ENCODE peak calls at places on chromosome 22, in eight cellular contexts. J is left ventricle myocardium inferior; Y is Peyer's patch; E is effector memory CD4-positive, alpha-beta T cell; H is upper lobe of right lung; B is CD8-positive, alpha-beta T cell; M is PC-3; W is body of pancreas. C is an unnamed sample. For H3K4me1, the result is how much of the 10 kb centered on the place peaks cover.

GRCh38 chr22:20865331-20865730 is 6.5 kb downstream of the SNAP29 start:
- DNase-seq in J (no peak), Y (no peak), E (no peak), H (no peak), B (no peak), M (no peak), W (no peak), C (no peak)

GRCh38 chr22:48710410-48710809 is 1117.3 kb downstream of the BRD1 start:
- DNase-seq in J (peak), Y (no peak), E (no peak), H (peak), B (no peak), M (no peak), W (no peak), C (peak)

GRCh38 chr22:37604074-37604473 is 4.6 kb upstream of the GGA1 start:
- DNase-seq in J (no peak), Y (no peak), E (no peak), H (no peak), B (no peak), M (no peak), W (no peak), C (no peak)

GRCh38 chr22:49826603-49827306 is 918 bp downstream of the BRD1 start:
- DNase-seq in J (peak), Y (peak), E (no peak), H (peak), B (peak), M (no peak), W (peak), C (peak)

GRCh38 chr22:46090051-46090591 is 60.2 kb upstream of the PPARA start:
- DNase-seq in J (peak), Y (no peak), E (no peak), H (peak), B (no peak), M (no peak), W (peak), C (peak)

GRCh38 chr22:50031189-50032091 is 18.9 kb upstream of the IL17REL start:
- DNase-seq in J (no peak), Y (no peak), E (no peak), H (peak), B (no peak), M (no peak), W (no peak), C (no peak)

GRCh38 chr22:40121463-40121862 is 56.3 kb upstream of the TNRC6B start:
- DNase-seq in J (no peak), Y (no peak), E (no peak), H (no peak), B (peak), M (no peak), W (no peak), C (no peak)

GRCh38 chr22:23509571-23510302 is 70.4 kb downstream of the IGLL1 start:
- DNase-seq in J (no peak), Y (no peak), E (no peak), H (no peak), B (no peak), M (no peak), W (no peak), C (no peak)

GRCh38 chr22:22886546-22886945 is 1.1 kb upstream of the IGLL5 start:
- DNase-seq in J (no peak), Y (no peak), E (no peak), H (no peak), B (no peak), M (no peak), W (no peak), C (no peak)

GRCh38 chr22:29272624-29273023 is 4.6 kb downstream of the EWSR1 start:
- DNase-seq in J (no peak), Y (no peak), E (no peak), H (no peak), B (no peak), M (no peak), W (no peak), C (no peak)

GRCh38 chr22:29275819-29276565 is 7.9 kb downstream of the EWSR1 start:
- DNase-seq in J (no peak), Y (no peak), E (no peak), H (no peak), B (no peak), M (no peak), W (no peak), C (no peak)

GRCh38 chr22:29277927-29278326 is 9.9 kb downstream of the EWSR1 start:
- DNase-seq in J (no peak), Y (no peak), E (no peak), H (no peak), B (no peak), M (no peak), W (peak), C (no peak)

GRCh38 chr22:29270475-29271271 is 2.6 kb downstream of the EWSR1 start:
- DNase-seq in J (no peak), Y (no peak), E (no peak), H (no peak), B (no peak), M (peak), W (no peak), C (no peak)

DNA sequence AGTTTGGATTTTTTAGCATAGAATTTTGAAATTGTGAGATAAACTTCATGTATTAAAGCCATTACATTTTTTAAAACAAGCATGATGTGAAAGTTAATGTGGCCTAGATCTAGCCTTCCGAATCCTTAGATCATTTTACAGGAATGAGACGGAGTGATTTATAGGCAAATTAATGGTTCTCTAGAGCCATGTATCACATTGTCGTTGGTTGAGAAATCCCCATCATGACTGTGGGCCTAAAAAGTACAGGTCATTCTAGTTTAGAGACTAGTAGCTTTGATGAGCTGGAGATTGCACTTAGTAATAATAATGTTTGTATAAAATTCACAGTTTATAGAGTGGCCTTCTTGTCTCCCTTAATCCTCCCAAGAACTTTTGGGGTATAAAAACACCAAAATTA is 7.1 kb downstream of the EWSR1 start:
- DNase-seq in J (no peak), Y (no peak), E (no peak), H (no peak), B (no peak), M (no peak), W (no peak), C (no peak)
- H3K4me1 ChIP-seq in J (half or more), Y (under half), E (under half), H (half or more), B (half or more), M (under half), W (half or more), C (under half)

GRCh38 chr22:44753189-44754042 is 1.0 kb downstream of the ARHGAP8 start:
- DNase-seq in J (no peak), Y (no peak), E (no peak), H (no peak), B (no peak), M (peak), W (peak), C (no peak)
- H3K4me3 ChIP-seq in J (no peak), Y (no peak), E (no peak), H (peak), B (peak), M (peak), W (peak), C (no peak)

DNA sequence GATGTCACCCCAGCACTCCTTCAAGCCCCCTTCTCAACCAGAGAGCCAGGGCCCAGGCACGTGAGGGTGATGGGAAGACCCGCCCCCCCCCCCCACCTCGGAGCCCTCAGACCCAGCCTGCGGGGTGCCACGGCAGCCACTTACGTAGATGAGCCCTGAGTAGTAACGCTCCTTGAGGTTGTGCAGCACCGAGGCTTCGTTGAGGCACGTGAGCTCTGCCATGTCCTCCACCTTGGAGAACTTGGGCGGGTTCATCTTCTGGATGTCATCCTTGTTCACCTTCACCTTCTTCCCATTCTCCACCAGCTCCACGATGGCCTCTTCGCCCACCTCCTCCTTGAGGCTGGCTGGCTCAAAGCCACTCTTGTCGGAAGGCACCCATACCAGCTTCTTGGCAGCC is 39.0 kb downstream of the MYH9 start:
- DNase-seq in J (no peak), Y (no peak), E (no peak), H (no peak), B (peak), M (no peak), W (no peak), C (no peak)
- H3K4me1 ChIP-seq in J (half or more), Y (under half), E (half or more), H (half or more), B (half or more), M (under half), W (half or more), C (under half)

GRCh38 chr22:31530816-31531180 is 34.5 kb downstream of the SFI1 start:
- DNase-seq in J (no peak), Y (no peak), E (no peak), H (no peak), B (no peak), M (peak), W (no peak), C (no peak)
- H3K4me3 ChIP-seq in J (no peak), Y (no peak), E (no peak), H (no peak), B (no peak), M (no peak), W (no peak), C (no peak)